ENCODE peak calls at places on chromosomes 13 and 19, in eight cellular contexts. One of them, this sample, is unnamed.

GRCh38 chr13:114102521-114103288 is 29.7 kb downstream of the RASA3 start:
- DNase-seq in K562: no peak
- DNase-seq in foreskin keratinocyte: no peak
- DNase-seq in PC-9: no peak
- DNase-seq in GM13976: no peak
- DNase-seq in uterus: peak; percentile 11
- DNase-seq in fibroblast of pulmonary artery: no peak
- DNase-seq in esophagus squamous epithelium: no peak
- DNase-seq in this sample: peak; percentile 31

GRCh38 chr19:38691938-38692457 is 44.5 kb downstream of the ACTN4 start:
- DNase-seq in PC-9: peak; percentile 90
- DNase-seq in fibroblast of pulmonary artery: peak; percentile 91
- DNase-seq in GM13976: no peak
- DNase-seq in foreskin keratinocyte: peak; percentile 90
- DNase-seq in esophagus squamous epithelium: no peak
- DNase-seq in K562: no peak
- DNase-seq in uterus: peak; percentile 95
- DNase-seq in this sample: peak; percentile 58

GRCh38 chr13:20489185-20489820 is 36.4 kb downstream of the CRYL1 start:
- DNase-seq in foreskin keratinocyte: no peak
- DNase-seq in GM13976: no peak
- DNase-seq in K562: no peak
- DNase-seq in fibroblast of pulmonary artery: no peak
- DNase-seq in PC-9: peak; percentile 61
- DNase-seq in uterus: peak; percentile 31
- DNase-seq in esophagus squamous epithelium: no peak
- DNase-seq in this sample: no peak

GRCh38 chr13:78241278-78241919 is 322.8 kb upstream of the EDNRB start:
- DNase-seq in K562: peak; percentile 11
- DNase-seq in GM13976: peak; percentile 7
- DNase-seq in foreskin keratinocyte: no peak
- DNase-seq in esophagus squamous epithelium: no peak
- DNase-seq in fibroblast of pulmonary artery: peak; percentile 58
- DNase-seq in PC-9: peak; percentile 13
- DNase-seq in uterus: no peak
- DNase-seq in this sample: no peak

GRCh38 chr19:4374451-4375163 is 25.7 kb downstream of the SH3GL1 start:
- DNase-seq in GM13976: no peak
- DNase-seq in K562: peak; percentile 84
- DNase-seq in uterus: peak; percentile 78
- DNase-seq in foreskin keratinocyte: no peak
- DNase-seq in esophagus squamous epithelium: no peak
- DNase-seq in PC-9: peak; percentile 87
- DNase-seq in fibroblast of pulmonary artery: peak; percentile 84
- DNase-seq in this sample: peak; percentile 94

GRCh38 chr19:4969772-4970531 is 1.0 kb downstream of the KDM4B start:
- DNase-seq in esophagus squamous epithelium: no peak
- DNase-seq in K562: no peak
- DNase-seq in fibroblast of pulmonary artery: no peak
- DNase-seq in GM13976: peak; percentile 66
- DNase-seq in foreskin keratinocyte: no peak
- DNase-seq in PC-9: no peak
- DNase-seq in uterus: no peak
- DNase-seq in this sample: no peak

GRCh38 chr13:46687810-46688209 is 109.2 kb downstream of the ESD start:
- DNase-seq in K562: no peak
- DNase-seq in foreskin keratinocyte: peak; percentile 51
- DNase-seq in fibroblast of pulmonary artery: peak; percentile 56
- DNase-seq in GM13976: no peak
- DNase-seq in uterus: no peak
- DNase-seq in PC-9: peak; percentile 21
- DNase-seq in esophagus squamous epithelium: no peak
- DNase-seq in this sample: no peak

GRCh38 chr13:107581009-107581408 is 634.3 kb downstream of the LIG4 start:
- DNase-seq in foreskin keratinocyte: no peak
- DNase-seq in esophagus squamous epithelium: no peak
- DNase-seq in GM13976: no peak
- DNase-seq in fibroblast of pulmonary artery: no peak
- DNase-seq in uterus: no peak
- DNase-seq in K562: no peak
- DNase-seq in PC-9: no peak
- DNase-seq in this sample: no peak

GRCh38 chr13:73174521-73175010 is 115.8 kb downstream of the KLF5 start:
- DNase-seq in uterus: no peak
- DNase-seq in foreskin keratinocyte: no peak
- DNase-seq in K562: no peak
- DNase-seq in esophagus squamous epithelium: no peak
- DNase-seq in GM13976: no peak
- DNase-seq in fibroblast of pulmonary artery: no peak
- DNase-seq in PC-9: no peak
- DNase-seq in this sample: no peak

DNA sequence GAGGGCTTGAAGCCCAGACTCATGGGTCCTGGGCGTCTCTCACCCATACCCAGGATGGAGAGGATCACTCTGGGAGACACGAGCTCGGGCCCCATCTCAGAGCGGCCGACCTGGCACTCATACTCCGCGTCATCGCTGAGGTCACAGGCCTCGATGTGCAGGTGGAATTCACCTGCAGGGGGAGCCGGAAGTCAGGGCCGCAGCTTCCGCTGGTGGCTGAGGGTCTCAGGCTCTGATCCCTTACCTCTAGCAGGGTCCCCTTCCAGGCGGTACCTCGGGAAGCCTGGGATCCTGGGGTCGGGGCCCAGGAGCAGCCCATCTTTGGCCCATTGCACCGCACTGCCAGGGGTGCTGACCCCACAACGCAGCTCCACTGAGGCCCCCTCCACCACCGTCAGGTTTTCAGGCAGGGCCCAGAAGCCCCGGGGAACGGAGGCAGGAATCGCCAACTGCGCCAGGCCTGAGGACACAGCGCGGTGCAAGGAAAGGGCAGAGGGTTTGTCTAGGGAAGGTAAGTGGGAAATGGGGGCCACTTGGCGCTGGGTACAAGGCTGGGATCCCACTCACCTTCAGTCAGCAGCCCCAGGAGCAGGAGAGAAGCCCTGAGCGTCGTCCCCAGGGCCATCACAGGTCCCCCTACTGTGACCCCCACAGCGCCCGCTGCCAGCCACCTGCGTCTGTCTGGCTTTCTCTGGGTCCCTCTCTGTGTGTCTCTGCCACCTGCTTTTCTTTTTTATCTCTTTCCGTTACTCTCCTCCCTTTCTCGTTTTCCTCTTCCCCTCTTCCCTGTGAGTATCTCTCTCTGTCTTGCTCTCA is 883 bp downstream of the NPHS1 start:
- DNase-seq in fibroblast of pulmonary artery: no peak
- DNase-seq in K562: peak; percentile 28
- DNase-seq in esophagus squamous epithelium: no peak
- DNase-seq in GM13976: no peak
- DNase-seq in uterus: no peak
- DNase-seq in foreskin keratinocyte: no peak
- DNase-seq in PC-9: no peak
- DNase-seq in this sample: peak; percentile 62
- TF ChIP-seq CTCF in fibroblast of pulmonary artery: no peak
- TF ChIP-seq CTCF in K562: peak; percentile 21
- TF ChIP-seq CTCF in esophagus squamous epithelium: no peak
- TF ChIP-seq CTCF in GM13976: no peak
- TF ChIP-seq CTCF in uterus: no peak
- TF ChIP-seq CTCF in foreskin keratinocyte: peak; percentile 36
- TF ChIP-seq CTCF in PC-9: no peak
- TF ChIP-seq CTCF in this sample: no peak

DNA sequence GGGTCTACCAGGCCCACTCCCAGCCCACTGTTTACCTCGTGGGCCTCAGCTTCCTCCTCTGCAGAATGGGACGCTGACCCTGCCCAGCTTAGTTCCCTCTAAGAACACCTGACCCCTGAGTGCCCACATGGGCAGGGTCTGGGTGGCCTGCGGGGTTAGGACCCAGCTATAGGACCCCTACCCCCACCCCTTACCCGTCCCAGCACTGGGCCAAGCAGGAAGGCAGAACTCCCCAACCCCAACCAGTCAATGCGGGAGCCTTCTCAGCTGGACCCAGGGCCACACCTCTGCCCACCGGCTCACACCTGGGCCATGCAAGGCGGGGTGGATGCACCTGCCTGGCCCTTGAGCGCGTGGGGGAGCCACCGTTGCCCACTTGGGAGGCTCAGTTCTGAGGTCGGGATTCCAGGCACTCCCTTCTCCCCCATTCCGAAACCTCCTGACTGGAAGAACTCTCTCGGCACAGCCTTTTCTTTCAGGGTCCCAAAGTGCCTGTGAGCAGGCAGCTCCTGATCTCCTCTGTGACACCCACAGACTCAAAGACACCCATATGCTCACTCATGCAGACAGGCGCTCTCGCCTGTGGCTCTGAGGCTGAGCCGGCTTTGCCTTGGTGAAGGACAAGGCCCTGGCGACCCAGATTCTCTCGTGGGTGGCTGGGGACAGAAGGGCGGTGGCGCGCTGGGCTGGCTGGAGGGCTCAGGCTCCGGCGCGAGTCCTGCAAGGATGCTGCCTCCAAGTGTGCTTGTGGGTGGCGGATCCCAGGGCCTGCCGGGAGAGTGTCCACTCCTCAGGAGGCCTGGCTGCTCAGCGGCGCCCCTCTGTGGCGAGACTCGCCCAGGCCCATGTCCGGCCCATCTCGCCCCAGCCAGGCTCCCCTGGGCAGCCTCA is 27.9 kb upstream of the PARP4 start:
- DNase-seq in K562: peak; percentile 7
- DNase-seq in fibroblast of pulmonary artery: peak; percentile 6
- DNase-seq in esophagus squamous epithelium: no peak
- DNase-seq in PC-9: no peak
- DNase-seq in foreskin keratinocyte: no peak
- DNase-seq in uterus: no peak
- DNase-seq in GM13976: peak; percentile 44
- DNase-seq in this sample: no peak
- TF ChIP-seq CTCF in K562: peak; percentile 55
- TF ChIP-seq CTCF in fibroblast of pulmonary artery: peak; percentile 23
- TF ChIP-seq CTCF in esophagus squamous epithelium: no peak
- TF ChIP-seq CTCF in PC-9: peak; percentile 21
- TF ChIP-seq CTCF in foreskin keratinocyte: peak; percentile 47
- TF ChIP-seq CTCF in uterus: no peak
- TF ChIP-seq CTCF in GM13976: no peak
- TF ChIP-seq CTCF in this sample: no peak

DNA sequence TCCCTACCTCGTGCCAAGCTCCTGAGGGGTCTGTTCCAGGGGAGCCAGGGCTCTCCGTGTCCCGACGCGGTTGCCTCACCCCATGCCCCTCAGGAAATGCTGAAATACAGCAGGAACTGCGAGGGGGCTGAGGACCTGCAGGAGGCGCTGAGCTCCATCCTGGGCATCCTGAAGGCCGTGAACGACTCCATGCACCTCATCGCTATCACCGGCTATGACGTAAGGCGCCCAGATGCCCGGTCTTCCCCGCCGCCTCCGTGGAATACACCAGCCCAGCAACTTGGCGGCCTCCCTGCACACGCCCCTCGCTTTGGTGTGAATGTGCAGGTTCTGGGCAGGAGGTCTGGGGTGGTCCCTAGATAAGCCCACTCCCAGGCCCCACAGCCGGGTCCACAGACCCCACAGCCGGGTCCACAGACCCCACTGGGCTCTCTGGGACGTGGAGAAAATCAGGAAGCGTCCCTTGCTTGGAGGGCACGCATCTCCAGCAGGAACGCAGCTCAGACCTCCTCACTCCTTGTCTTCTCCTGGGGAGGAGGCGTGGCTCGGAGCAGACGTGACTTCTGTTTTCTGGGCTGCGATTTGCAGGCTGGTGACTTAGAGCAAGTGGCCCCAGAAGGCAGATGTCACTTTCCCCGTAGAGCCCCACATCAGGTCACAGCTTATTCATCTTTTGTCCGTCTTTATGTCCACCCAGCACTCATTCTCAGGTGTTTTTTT is 19.4 kb upstream of the F7 start:
- DNase-seq in K562: peak; percentile 30
- DNase-seq in esophagus squamous epithelium: no peak
- DNase-seq in fibroblast of pulmonary artery: peak; percentile 5
- DNase-seq in uterus: no peak
- DNase-seq in PC-9: no peak
- DNase-seq in foreskin keratinocyte: no peak
- DNase-seq in GM13976: no peak
- DNase-seq in this sample: peak; percentile 71
- TF ChIP-seq CTCF in K562: peak; percentile 44
- TF ChIP-seq CTCF in esophagus squamous epithelium: no peak
- TF ChIP-seq CTCF in fibroblast of pulmonary artery: peak; percentile 16
- TF ChIP-seq CTCF in uterus: no peak
- TF ChIP-seq CTCF in PC-9: no peak
- TF ChIP-seq CTCF in foreskin keratinocyte: no peak
- TF ChIP-seq CTCF in GM13976: no peak
- TF ChIP-seq CTCF in this sample: no peak

GRCh38 chr19:6210721-6211600 is 68.8 kb downstream of the MLLT1 start:
- DNase-seq in foreskin keratinocyte: no peak
- DNase-seq in esophagus squamous epithelium: no peak
- DNase-seq in GM13976: no peak
- DNase-seq in K562: no peak
- DNase-seq in uterus: no peak
- DNase-seq in fibroblast of pulmonary artery: no peak
- DNase-seq in PC-9: no peak
- DNase-seq in this sample: peak; percentile 74

GRCh38 chr19:6210091-6210490 is 69.7 kb downstream of the MLLT1 start:
- DNase-seq in foreskin keratinocyte: no peak
- DNase-seq in PC-9: no peak
- DNase-seq in esophagus squamous epithelium: no peak
- DNase-seq in fibroblast of pulmonary artery: no peak
- DNase-seq in K562: no peak
- DNase-seq in GM13976: no peak
- DNase-seq in uterus: no peak
- DNase-seq in this sample: no peak

GRCh38 chr19:6213266-6213595 is 66.5 kb downstream of the MLLT1 start:
- DNase-seq in GM13976: no peak
- DNase-seq in K562: no peak
- DNase-seq in fibroblast of pulmonary artery: no peak
- DNase-seq in esophagus squamous epithelium: no peak
- DNase-seq in uterus: peak; percentile 20
- DNase-seq in PC-9: no peak
- DNase-seq in foreskin keratinocyte: no peak
- DNase-seq in this sample: no peak

GRCh38 chr19:6212403-6213265 is 67.1 kb downstream of the MLLT1 start:
- DNase-seq in esophagus squamous epithelium: no peak
- DNase-seq in PC-9: no peak
- DNase-seq in K562: no peak
- DNase-seq in uterus: peak; percentile 14
- DNase-seq in GM13976: no peak
- DNase-seq in fibroblast of pulmonary artery: no peak
- DNase-seq in foreskin keratinocyte: no peak
- DNase-seq in this sample: peak; percentile 71

DNA sequence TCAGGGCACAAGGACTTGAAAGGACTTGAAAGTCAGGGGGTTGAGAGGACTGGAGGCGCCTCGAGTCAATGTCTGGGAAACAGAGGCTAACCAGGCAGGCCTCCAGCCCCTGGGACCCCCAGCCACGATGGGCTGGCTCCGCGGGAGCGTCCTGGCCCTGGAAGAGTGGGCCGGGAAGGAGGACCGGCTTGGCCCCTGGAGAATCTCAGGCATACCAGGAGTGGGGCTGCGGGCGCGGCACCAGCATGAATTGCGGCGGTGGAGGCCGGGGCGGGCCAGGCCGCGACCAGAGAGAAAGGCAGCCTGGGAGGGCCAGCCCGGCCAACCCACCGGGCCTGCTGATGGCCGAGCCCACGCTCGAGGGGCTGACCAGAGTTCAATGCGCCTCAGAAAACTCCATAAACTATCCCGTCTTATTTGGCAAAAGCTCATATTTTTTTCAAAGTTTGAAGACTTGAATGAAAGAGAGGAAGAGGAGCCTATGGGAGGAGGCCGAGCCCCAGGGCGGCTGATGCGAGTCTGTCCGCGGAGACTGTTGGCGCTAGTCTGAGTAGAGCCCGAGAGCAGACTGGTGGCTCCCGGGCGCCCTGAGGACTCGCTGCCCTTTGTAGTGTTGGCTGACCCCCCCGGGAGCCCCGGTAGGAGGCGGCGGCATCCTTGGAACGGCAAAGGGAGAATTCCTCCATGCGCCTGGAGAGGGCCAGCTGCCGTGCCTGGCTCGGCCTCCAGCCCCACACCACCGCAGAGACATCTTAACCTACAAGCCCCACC is 68.0 kb downstream of the MLLT1 start:
- DNase-seq in GM13976: no peak
- DNase-seq in fibroblast of pulmonary artery: no peak
- DNase-seq in uterus: no peak
- DNase-seq in PC-9: no peak
- DNase-seq in K562: no peak
- DNase-seq in esophagus squamous epithelium: no peak
- DNase-seq in foreskin keratinocyte: no peak
- DNase-seq in this sample: peak; percentile 15
- TF ChIP-seq CTCF in GM13976: no peak
- TF ChIP-seq CTCF in fibroblast of pulmonary artery: no peak
- TF ChIP-seq CTCF in uterus: no peak
- TF ChIP-seq CTCF in PC-9: no peak
- TF ChIP-seq CTCF in K562: no peak
- TF ChIP-seq CTCF in esophagus squamous epithelium: no peak
- TF ChIP-seq CTCF in foreskin keratinocyte: no peak
- TF ChIP-seq CTCF in this sample: no peak

This sample was measured in left lung.